ENCODE peak calls at places on chromosomes 7 and 10, in seven cellular contexts. A is ELR; O is endodermal cell; N is Calu3; V is NCI-H510A; W is activated CD8-positive, alpha-beta memory T cell treated with anti-CD3 and anti-CD28 coated beads for 48 hours; F is pons. I is an unnamed sample.

GRCh38 chr7:93910076-93910994 is 4.0 kb downstream of the GNGT1 start:
- DNase-seq in A (peak; percentile 49), O (no peak), W (no peak), F (peak; percentile 24), N (no peak), V (no peak), I (no peak)

GRCh38 chr7:131919920-131920709 is 363.7 kb upstream of the PODXL start:
- DNase-seq in W (no peak), N (no peak), V (no peak), A (no peak), F (no peak), O (peak; percentile 51), I (no peak)

GRCh38 chr7:91571601-91572000 is 307.4 kb downstream of the FZD1 start:
- DNase-seq in F (no peak), A (no peak), W (no peak), V (no peak), O (no peak), N (no peak), I (no peak)

GRCh38 chr7:11239311-11239710 is 265.6 kb downstream of the PHF14 start:
- DNase-seq in V (no peak), A (peak; percentile 40), F (no peak), O (no peak), W (no peak), N (no peak), I (no peak)

GRCh38 chr10:31028076-31028475 is 3.6 kb downstream of the ZNF438 start:
- DNase-seq in O (no peak), W (no peak), F (no peak), V (no peak), A (no peak), N (no peak), I (no peak)

GRCh38 chr10:72073677-72074412 is 14.5 kb downstream of the SPOCK2 start:
- DNase-seq in A (no peak), F (no peak), V (no peak), W (no peak), O (no peak), N (no peak), I (no peak)

GRCh38 chr10:102322914-102323313 is 72.6 kb upstream of the NFKB2 start:
- DNase-seq in O (no peak), F (no peak), W (no peak), A (no peak), V (no peak), N (no peak), I (no peak)

GRCh38 chr7:27377988-27378387 is 135.4 kb downstream of the EVX1 start:
- DNase-seq in O (peak; percentile 66), F (no peak), W (no peak), V (no peak), A (no peak), N (no peak), I (no peak)

GRCh38 chr7:80526472-80526871 is 14.6 kb upstream of the GNAT3 start:
- DNase-seq in O (no peak), N (no peak), V (no peak), W (no peak), F (no peak), A (no peak), I (no peak)

GRCh38 chr7:112059675-112060074 is 146.5 kb downstream of the DOCK4 start:
- DNase-seq in O (no peak), A (no peak), V (no peak), W (no peak), N (no peak), F (no peak), I (no peak)

GRCh38 chr10:80702143-80702542 is 164.4 kb downstream of the SH2D4B start:
- DNase-seq in N (no peak), W (no peak), V (no peak), F (peak; percentile 24), A (no peak), O (no peak), I (no peak)

GRCh38 chr7:71753959-71754652 is 622.2 kb downstream of the GALNT17 start:
- DNase-seq in A (no peak), N (no peak), O (no peak), F (no peak), W (no peak), V (no peak), I (no peak)

GRCh38 chr7:157873664-157874063 is 536.9 kb downstream of the DNAJB6 start:
- DNase-seq in N (no peak), V (no peak), W (no peak), O (no peak), F (no peak), A (no peak), I (no peak)

GRCh38 chr7:138565071-138565450 is 105.0 kb downstream of the TRIM24 start:
- DNase-seq in O (no peak), A (no peak), N (no peak), F (no peak), V (no peak), W (no peak), I (no peak)

GRCh38 chr10:11197266-11197712 is 179.6 kb downstream of the CELF2 start:
- DNase-seq in W (no peak), O (no peak), V (no peak), F (peak; percentile 73), A (no peak), N (no peak), I (peak; percentile 68)

GRCh38 chr10:119525116-119525515 is 17.4 kb downstream of the RGS10 start:
- DNase-seq in O (no peak), N (no peak), W (no peak), F (no peak), V (no peak), A (no peak), I (no peak)

GRCh38 chr7:18459439-18459838 is 36.1 kb upstream of the HDAC9 start:
- DNase-seq in W (no peak), F (no peak), N (no peak), A (no peak), O (no peak), V (no peak), I (no peak)

GRCh38 chr10:110642980-110643655 is 1.0 kb upstream of the RBM20 start:
- DNase-seq in O (peak; percentile 86), N (no peak), W (no peak), V (peak; percentile 70), F (no peak), A (peak; percentile 15), I (no peak)

GRCh38 chr10:14302035-14302434 is 28.7 kb downstream of the FRMD4A start:
- DNase-seq in A (peak; percentile 45), W (no peak), N (no peak), F (no peak), V (no peak), O (no peak), I (no peak)

GRCh38 chr7:95686109-95686508 is 86.2 kb upstream of the DYNC1I1 start:
- DNase-seq in W (no peak), N (peak; percentile 45), F (peak; percentile 88), V (peak; percentile 46), A (peak; percentile 62), O (peak; percentile 68), I (peak; percentile 41)

GRCh38 chr10:84499846-84500245 is 171.5 kb downstream of the CCSER2 start:
- DNase-seq in V (no peak), A (no peak), F (no peak), O (peak; percentile 67), W (no peak), N (no peak), I (no peak)

GRCh38 chr10:11165591-11166543 is 148.2 kb downstream of the CELF2 start:
- DNase-seq in V (no peak), W (no peak), A (no peak), F (no peak), O (peak; percentile 85), N (no peak), I (peak; percentile 32)

I was measured in colonic mucosa.